ENCODE peak calls at places on chromosomes 1 and 21, in four cellular contexts. One of them, this sample, is unnamed.

GRCh38 chr1:226121587-226122400 is 59.3 kb downstream of the H3-3A start:
- DNase-seq in GM10248: peak; percentile 88
- DNase-seq in stimulated activated CD8-positive, alpha-beta memory T cell treated with anti-CD3 and anti-CD28 coated beads, Interleukin-2, amount 100 ng/mL, for 1 hour: peak; percentile 38
- DNase-seq in G401: peak; percentile 64
- DNase-seq in this sample: no peak

GRCh38 chr21:42336065-42336464 is 14.7 kb downstream of the TFF2 start:
- DNase-seq in GM10248: no peak
- DNase-seq in G401: no peak
- DNase-seq in stimulated activated CD8-positive, alpha-beta memory T cell treated with anti-CD3 and anti-CD28 coated beads, Interleukin-2, amount 100 ng/mL, for 1 hour: no peak
- DNase-seq in this sample: no peak

GRCh38 chr1:29502901-29503300 is 266.6 kb downstream of the PTPRU start:
- DNase-seq in GM10248: no peak
- DNase-seq in stimulated activated CD8-positive, alpha-beta memory T cell treated with anti-CD3 and anti-CD28 coated beads, Interleukin-2, amount 100 ng/mL, for 1 hour: no peak
- DNase-seq in G401: no peak
- DNase-seq in this sample: no peak

GRCh38 chr1:3029991-3030662 is 8.9 kb downstream of the ACTRT2 start:
- DNase-seq in GM10248: no peak
- DNase-seq in stimulated activated CD8-positive, alpha-beta memory T cell treated with anti-CD3 and anti-CD28 coated beads, Interleukin-2, amount 100 ng/mL, for 1 hour: no peak
- DNase-seq in G401: no peak
- DNase-seq in this sample: no peak

GRCh38 chr1:62735491-62736171 is 47.4 kb upstream of the DOCK7 start:
- DNase-seq in stimulated activated CD8-positive, alpha-beta memory T cell treated with anti-CD3 and anti-CD28 coated beads, Interleukin-2, amount 100 ng/mL, for 1 hour: no peak
- DNase-seq in GM10248: no peak
- DNase-seq in G401: no peak
- DNase-seq in this sample: no peak

GRCh38 chr1:41578712-41579335 is 94.3 kb upstream of the EDN2 start:
- DNase-seq in G401: no peak
- DNase-seq in stimulated activated CD8-positive, alpha-beta memory T cell treated with anti-CD3 and anti-CD28 coated beads, Interleukin-2, amount 100 ng/mL, for 1 hour: no peak
- DNase-seq in GM10248: no peak
- DNase-seq in this sample: no peak

GRCh38 chr1:204350265-204350664 is 9.5 kb downstream of the PLEKHA6 start:
- DNase-seq in G401: no peak
- DNase-seq in GM10248: no peak
- DNase-seq in stimulated activated CD8-positive, alpha-beta memory T cell treated with anti-CD3 and anti-CD28 coated beads, Interleukin-2, amount 100 ng/mL, for 1 hour: no peak
- DNase-seq in this sample: no peak

GRCh38 chr1:12174789-12175455 is 8.1 kb downstream of the TNFRSF1B start:
- DNase-seq in stimulated activated CD8-positive, alpha-beta memory T cell treated with anti-CD3 and anti-CD28 coated beads, Interleukin-2, amount 100 ng/mL, for 1 hour: no peak
- DNase-seq in GM10248: no peak
- DNase-seq in G401: no peak
- DNase-seq in this sample: no peak

GRCh38 chr1:162679298-162679697 is 47.0 kb downstream of the DDR2 start:
- DNase-seq in GM10248: no peak
- DNase-seq in stimulated activated CD8-positive, alpha-beta memory T cell treated with anti-CD3 and anti-CD28 coated beads, Interleukin-2, amount 100 ng/mL, for 1 hour: no peak
- DNase-seq in G401: no peak
- DNase-seq in this sample: no peak

GRCh38 chr1:85806236-85806965 is 98.2 kb upstream of the ZNHIT6 start:
- DNase-seq in GM10248: no peak
- DNase-seq in G401: peak; percentile 86
- DNase-seq in stimulated activated CD8-positive, alpha-beta memory T cell treated with anti-CD3 and anti-CD28 coated beads, Interleukin-2, amount 100 ng/mL, for 1 hour: no peak
- DNase-seq in this sample: no peak

GRCh38 chr1:116881879-116882520 is 27.7 kb upstream of the PTGFRN start:
- DNase-seq in G401: no peak
- DNase-seq in GM10248: peak; percentile 44
- DNase-seq in stimulated activated CD8-positive, alpha-beta memory T cell treated with anti-CD3 and anti-CD28 coated beads, Interleukin-2, amount 100 ng/mL, for 1 hour: no peak
- DNase-seq in this sample: no peak

GRCh38 chr1:54052470-54052933 is 502 bp downstream of the TMEM59 start:
- DNase-seq in G401: peak; percentile 67
- DNase-seq in stimulated activated CD8-positive, alpha-beta memory T cell treated with anti-CD3 and anti-CD28 coated beads, Interleukin-2, amount 100 ng/mL, for 1 hour: no peak
- DNase-seq in GM10248: peak; percentile 52
- DNase-seq in this sample: no peak

GRCh38 chr1:115198938-115199337 is 109.6 kb upstream of the TSPAN2 start:
- DNase-seq in stimulated activated CD8-positive, alpha-beta memory T cell treated with anti-CD3 and anti-CD28 coated beads, Interleukin-2, amount 100 ng/mL, for 1 hour: no peak
- DNase-seq in G401: no peak
- DNase-seq in GM10248: no peak
- DNase-seq in this sample: no peak

GRCh38 chr1:23475134-23475628 is 8.8 kb downstream of the ASAP3 start:
- DNase-seq in stimulated activated CD8-positive, alpha-beta memory T cell treated with anti-CD3 and anti-CD28 coated beads, Interleukin-2, amount 100 ng/mL, for 1 hour: no peak
- DNase-seq in G401: peak; percentile 6
- DNase-seq in GM10248: no peak
- DNase-seq in this sample: no peak

GRCh38 chr1:200217703-200218102 is 190.2 kb downstream of the NR5A2 start:
- DNase-seq in G401: no peak
- DNase-seq in GM10248: peak; percentile 23
- DNase-seq in stimulated activated CD8-positive, alpha-beta memory T cell treated with anti-CD3 and anti-CD28 coated beads, Interleukin-2, amount 100 ng/mL, for 1 hour: no peak
- DNase-seq in this sample: peak; percentile 16

GRCh38 chr1:206808615-206809014 is 36.3 kb upstream of the IL10 start:
- DNase-seq in GM10248: no peak
- DNase-seq in G401: peak; percentile 14
- DNase-seq in stimulated activated CD8-positive, alpha-beta memory T cell treated with anti-CD3 and anti-CD28 coated beads, Interleukin-2, amount 100 ng/mL, for 1 hour: no peak
- DNase-seq in this sample: no peak

GRCh38 chr1:16631248-16632043 is 18.1 kb upstream of the NBPF1 start:
- DNase-seq in stimulated activated CD8-positive, alpha-beta memory T cell treated with anti-CD3 and anti-CD28 coated beads, Interleukin-2, amount 100 ng/mL, for 1 hour: no peak
- DNase-seq in G401: no peak
- DNase-seq in GM10248: no peak
- DNase-seq in this sample: no peak

GRCh38 chr21:32516729-32517649 is 68.3 kb downstream of the TCP10L start:
- DNase-seq in G401: no peak
- DNase-seq in stimulated activated CD8-positive, alpha-beta memory T cell treated with anti-CD3 and anti-CD28 coated beads, Interleukin-2, amount 100 ng/mL, for 1 hour: no peak
- DNase-seq in GM10248: no peak
- DNase-seq in this sample: no peak

GRCh38 chr1:178273707-178274410 is 180.0 kb downstream of the RASAL2 start:
- DNase-seq in G401: no peak
- DNase-seq in GM10248: peak; percentile 14
- DNase-seq in stimulated activated CD8-positive, alpha-beta memory T cell treated with anti-CD3 and anti-CD28 coated beads, Interleukin-2, amount 100 ng/mL, for 1 hour: no peak
- DNase-seq in this sample: no peak

This sample was measured in GM12878.